ENCODE peak calls at places on chromosome 22, in ten cellular contexts. U is heart left ventricle, L is left ventricle myocardium inferior, R is neural progenitor cell, I is A549, P is AG04450, M is spleen, D is upper lobe of right lung, G is lung, O is BJ. Q is an unnamed sample.

GRCh38 chr22:28810839-28811491 is 10.6 kb upstream of the XBP1 start:
- DNase-seq in L (no peak), G (no peak), D (no peak), P (no peak), O (no peak), U (no peak), M (peak), I (no peak), R (no peak), Q (no peak)

GRCh38 chr22:49157529-49158339 is 669.9 kb downstream of the BRD1 start:
- DNase-seq in R (no peak), U (no peak), D (no peak), I (no peak), L (no peak), P (no peak), M (peak), G (no peak), O (no peak), Q (no peak)

GRCh38 chr22:49934144-49934890 is 15.9 kb downstream of the CRELD2 start:
- DNase-seq in I (no peak), O (no peak), M (peak), D (peak), G (peak), L (peak), R (no peak), P (no peak), U (peak), Q (peak)

GRCh38 chr22:49321477-49322055 is 506.1 kb downstream of the BRD1 start:
- DNase-seq in O (no peak), G (no peak), L (no peak), M (peak), P (no peak), U (no peak), D (peak), I (no peak), R (no peak), Q (no peak)

GRCh38 chr22:27880778-27881394 is 38.2 kb downstream of the PITPNB start:
- DNase-seq in G (peak), P (peak), I (peak), M (no peak), R (peak), O (peak), U (no peak), L (no peak), D (no peak), Q (peak)

GRCh38 chr22:44546686-44547310 is 48.8 kb upstream of the RTL6 start:
- DNase-seq in D (peak), M (no peak), O (no peak), I (no peak), U (no peak), G (no peak), L (no peak), R (no peak), P (no peak), Q (no peak)

GRCh38 chr22:30978304-30978962 is 9.4 kb downstream of the TUG1 start:
- DNase-seq in R (no peak), U (no peak), M (no peak), I (no peak), L (no peak), O (no peak), G (no peak), P (no peak), D (no peak), Q (no peak)

GRCh38 chr22:22359465-22359864 is 114.9 kb downstream of the VPREB1 start:
- DNase-seq in G (no peak), I (no peak), L (no peak), P (no peak), U (no peak), D (no peak), O (no peak), R (no peak), M (no peak), Q (no peak)

GRCh38 chr22:26762503-26763170 is 105.2 kb downstream of the MIAT start:
- DNase-seq in U (no peak), R (no peak), O (no peak), P (no peak), M (no peak), G (no peak), I (no peak), D (no peak), L (no peak), Q (no peak)

GRCh38 chr22:37224757-37225420 is 12.6 kb upstream of the SSTR3 start:
- DNase-seq in R (no peak), U (no peak), D (no peak), I (no peak), M (no peak), P (no peak), O (no peak), G (no peak), L (no peak), Q (no peak)

GRCh38 chr22:47512617-47513016 is 750.2 kb downstream of the TBC1D22A start:
- DNase-seq in U (no peak), G (no peak), R (no peak), L (no peak), M (no peak), D (no peak), O (no peak), I (no peak), P (no peak), Q (no peak)

GRCh38 chr22:45210174-45210573 is 30.5 kb downstream of the KIAA0930 start:
- DNase-seq in L (no peak), G (no peak), R (no peak), M (peak), D (no peak), I (no peak), O (no peak), U (no peak), P (no peak), Q (no peak)

GRCh38 chr22:30871391-30872281 is 96.9 kb downstream of the MORC2 start:
- DNase-seq in O (no peak), I (no peak), D (peak), L (no peak), P (no peak), U (no peak), M (peak), R (no peak), G (no peak), Q (no peak)

GRCh38 chr22:38783095-38783710 is 10.7 kb downstream of the DNAL4 start:
- DNase-seq in P (no peak), R (no peak), L (no peak), G (no peak), M (no peak), U (no peak), O (no peak), I (no peak), D (peak), Q (no peak)

GRCh38 chr22:45966320-45966891 is 10.6 kb downstream of the WNT7B start:
- DNase-seq in P (no peak), R (no peak), L (no peak), D (no peak), G (peak), M (no peak), O (no peak), I (no peak), U (no peak), Q (no peak)

GRCh38 chr22:17842386-17842785 is 68.1 kb upstream of the BID start:
- DNase-seq in L (no peak), G (no peak), P (no peak), M (peak), D (no peak), R (no peak), I (no peak), O (no peak), U (peak), Q (no peak)

GRCh38 chr22:20034143-20034542 is 13.2 kb downstream of the TANGO2 start:
- DNase-seq in L (no peak), D (no peak), I (no peak), R (no peak), O (no peak), U (no peak), G (no peak), M (no peak), P (no peak), Q (no peak)

GRCh38 chr22:19840955-19841640 is 13.6 kb downstream of the GNB1L start:
- DNase-seq in D (no peak), U (no peak), P (no peak), O (no peak), I (no peak), R (no peak), M (no peak), G (no peak), L (no peak), Q (no peak)

GRCh38 chr22:37115032-37115431 is 5.5 kb upstream of the TMPRSS6 start:
- DNase-seq in M (no peak), G (no peak), U (no peak), D (no peak), P (no peak), R (no peak), I (no peak), O (no peak), L (no peak), Q (no peak)

GRCh38 chr22:17085277-17086091 is 684 bp downstream of the IL17RA start:
- DNase-seq in I (no peak), P (no peak), L (peak), D (peak), M (no peak), G (no peak), U (peak), R (peak), O (no peak), Q (no peak)

GRCh38 chr22:31734512-31734911 is 15.4 kb downstream of the PRR14L start:
- DNase-seq in G (no peak), L (no peak), M (no peak), I (no peak), R (no peak), U (no peak), D (no peak), P (peak), O (peak), Q (peak)

GRCh38 chr22:28395520-28395919 is 284.1 kb downstream of the TTC28 start:
- DNase-seq in I (no peak), M (no peak), D (no peak), R (no peak), G (no peak), U (no peak), L (no peak), P (no peak), O (no peak), Q (no peak)

GRCh38 chr22:29478326-29479276 is 1.4 kb upstream of the NEFH start:
- DNase-seq in R (peak), U (no peak), D (no peak), L (no peak), M (no peak), P (no peak), O (no peak), I (peak), G (no peak), Q (no peak)

GRCh38 chr22:50059185-50059880 is 1.2 kb upstream of the TTLL8 start:
- DNase-seq in D (no peak), R (peak), L (no peak), U (no peak), P (no peak), G (no peak), I (peak), M (no peak), O (peak), Q (peak)

GRCh38 chr22:46082633-46083032 is 67.7 kb upstream of the PPARA start:
- DNase-seq in G (no peak), O (no peak), R (no peak), U (no peak), L (no peak), I (no peak), P (no peak), M (no peak), D (no peak), Q (no peak)

GRCh38 chr22:26568207-26568706 is 21.7 kb downstream of the TPST2 start:
- DNase-seq in G (no peak), P (no peak), M (no peak), O (no peak), L (no peak), R (peak), U (no peak), I (no peak), D (no peak), Q (no peak)

GRCh38 chr22:20242393-20243175 is 25.5 kb downstream of the RTN4R start:
- DNase-seq in O (no peak), G (no peak), L (no peak), M (no peak), I (no peak), D (no peak), P (no peak), R (no peak), U (no peak), Q (no peak)

GRCh38 chr22:37999640-38000272 is 15.4 kb upstream of the SOX10 start:
- DNase-seq in U (no peak), O (no peak), D (no peak), G (no peak), R (no peak), I (peak), P (no peak), M (no peak), L (no peak), Q (peak)

GRCh38 chr22:18905540-18906409 is at the start of gene DGCR6:
- DNase-seq in I (no peak), G (no peak), O (no peak), D (no peak), M (peak), L (no peak), R (no peak), P (no peak), U (peak), Q (no peak)

GRCh38 chr22:46180370-46181137 is 30.2 kb downstream of the PPARA start:
- DNase-seq in R (no peak), U (no peak), I (no peak), M (no peak), D (no peak), L (no peak), G (no peak), P (no peak), O (no peak), Q (peak)

GRCh38 chr22:39665661-39666431 is 95.3 kb downstream of the CACNA1I start:
- DNase-seq in I (no peak), O (no peak), U (no peak), L (no peak), D (no peak), R (no peak), M (no peak), P (no peak), G (no peak), Q (no peak)

GRCh38 chr22:28424427-28425080 is 255.1 kb downstream of the TTC28 start:
- DNase-seq in D (no peak), P (peak), I (no peak), G (no peak), O (no peak), R (no peak), M (no peak), L (no peak), U (no peak), Q (peak)

GRCh38 chr22:26648011-26648497 is 9.3 kb upstream of the MIAT start:
- DNase-seq in D (no peak), L (no peak), P (no peak), R (peak), I (no peak), O (no peak), G (no peak), U (no peak), M (peak), Q (no peak)

GRCh38 chr22:44248926-44249325 is 63.8 kb downstream of the SHISAL1 start:
- DNase-seq in U (no peak), R (no peak), G (no peak), D (no peak), P (no peak), I (no peak), O (no peak), M (no peak), L (no peak), Q (no peak)

GRCh38 chr22:29747832-29748231 is 19.0 kb downstream of the ZMAT5 start:
- DNase-seq in I (no peak), M (no peak), R (no peak), P (no peak), L (no peak), D (no peak), G (no peak), O (no peak), U (no peak), Q (no peak)

DNA sequence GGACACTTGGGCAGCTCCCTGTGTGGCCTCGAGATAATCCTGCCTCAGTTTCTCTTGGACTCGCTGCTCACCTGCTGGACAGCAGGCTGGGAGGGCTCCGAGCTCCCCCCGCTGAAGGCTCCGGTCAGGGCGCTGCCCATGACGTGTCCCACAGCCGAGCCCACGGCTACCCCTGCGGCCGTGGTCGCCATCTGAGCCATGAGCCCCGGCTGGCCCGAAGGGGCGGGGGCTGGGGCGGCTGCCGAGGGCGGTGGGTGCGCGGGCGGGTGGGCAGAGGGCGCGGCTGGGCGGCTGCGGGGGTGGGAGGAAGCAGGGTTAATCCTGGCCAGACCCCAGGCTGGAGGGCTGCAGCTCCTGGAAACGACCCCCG is 484 bp downstream of the CHCHD10 start:
- DNase-seq in G (no peak), P (no peak), I (no peak), R (peak), D (no peak), U (no peak), M (no peak), O (no peak), L (no peak), Q (no peak)
- H3K4me3 ChIP-seq in G (peak), P (peak), I (peak), R (peak), D (peak), U (peak), M (peak), O (peak), L (peak), Q (peak)

GRCh38 chr22:24772493-24773220 is 1.9 kb downstream of the PIWIL3 start:
- DNase-seq in D (no peak), P (no peak), R (peak), G (no peak), L (no peak), O (no peak), I (peak), M (no peak), U (no peak), Q (peak)
- TF ChIP-seq CTCF in D (peak), P (peak), R (peak), G (no peak), L (peak), O (peak), I (peak), M (no peak), U (peak), Q (peak)

GRCh38 chr22:42887523-42888507 is 30.7 kb upstream of the ARFGAP3 start:
- DNase-seq in L (no peak), U (no peak), M (no peak), I (no peak), G (peak), R (no peak), O (no peak), P (no peak), D (peak), Q (no peak)

GRCh38 chr22:42884616-42885375 is 27.7 kb upstream of the ARFGAP3 start:
- DNase-seq in I (no peak), D (no peak), R (no peak), P (no peak), U (no peak), M (no peak), L (no peak), O (no peak), G (no peak), Q (no peak)

GRCh38 chr22:42889290-42889689 is 32.2 kb upstream of the ARFGAP3 start:
- DNase-seq in U (no peak), G (no peak), O (no peak), M (no peak), D (no peak), L (no peak), R (no peak), I (no peak), P (no peak), Q (no peak)

GRCh38 chr22:42885446-42885845 is 28.4 kb upstream of the ARFGAP3 start:
- DNase-seq in D (no peak), L (no peak), U (no peak), I (no peak), R (no peak), G (no peak), P (no peak), M (no peak), O (no peak), Q (peak)

DNA sequence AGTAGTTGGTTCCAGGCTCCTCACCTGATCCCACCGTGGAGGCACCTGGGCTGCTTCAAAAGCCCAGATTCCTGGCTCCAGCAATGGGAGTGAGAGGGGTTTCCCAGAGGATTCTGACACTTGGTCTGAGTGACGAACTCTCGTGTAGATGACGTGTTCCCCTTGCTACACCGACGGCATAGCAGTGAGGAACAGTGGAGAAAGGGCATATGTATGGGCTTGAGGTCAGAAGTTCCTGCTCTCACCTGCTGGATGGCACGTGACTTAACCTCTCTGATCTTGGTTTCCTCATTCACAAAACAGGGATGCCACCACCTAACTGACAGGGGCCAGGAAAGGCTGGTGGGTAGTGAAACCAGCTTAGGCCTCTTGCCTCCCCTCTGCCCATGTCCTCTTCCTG is 30.0 kb upstream of the ARFGAP3 start:
- DNase-seq in D (no peak), G (no peak), O (no peak), P (no peak), I (no peak), R (no peak), M (no peak), L (no peak), U (no peak), Q (no peak)
- H3K4me3 ChIP-seq in D (no peak), G (no peak), O (no peak), P (no peak), I (no peak), R (no peak), M (no peak), L (no peak), U (no peak), Q (no peak)

GRCh38 chr22:32823024-32823730 is 21.7 kb downstream of the TIMP3 start:
- DNase-seq in O (no peak), R (peak), U (no peak), G (no peak), M (no peak), L (no peak), D (no peak), P (no peak), I (peak), Q (peak)
- TF ChIP-seq CTCF in O (peak), R (peak), U (peak), G (no peak), M (no peak), L (peak), D (peak), P (peak), I (peak), Q (peak)

DNA sequence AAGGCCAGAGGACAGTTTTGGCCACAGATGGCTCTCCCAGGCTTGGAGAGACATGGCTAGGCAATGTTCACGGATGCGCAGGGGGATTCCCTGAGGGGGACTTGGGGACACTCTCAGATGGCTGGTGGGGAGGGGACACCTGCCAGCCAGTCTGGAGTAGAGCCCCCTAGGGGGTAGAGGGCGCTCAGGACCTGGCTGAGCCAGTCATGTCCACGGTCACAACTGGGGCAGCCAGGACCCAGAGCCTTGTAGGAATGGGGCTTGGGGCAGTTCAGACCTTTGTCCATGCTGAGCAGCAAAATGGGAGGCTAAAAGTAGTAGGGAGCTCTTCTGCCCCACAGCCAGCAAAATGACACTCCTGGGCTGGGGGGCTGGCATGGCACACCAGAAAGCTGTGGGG is 1.7 kb downstream of the CSDC2 start:
- DNase-seq in R (no peak), G (no peak), M (no peak), D (no peak), L (no peak), P (no peak), U (no peak), O (no peak), I (no peak), Q (no peak)
- H3K4me3 ChIP-seq in R (no peak), G (no peak), M (no peak), D (no peak), L (peak), P (peak), U (peak), O (peak), I (no peak), Q (no peak)

GRCh38 chr22:41822289-41823057 is 10.4 kb upstream of the SREBF2 start:
- DNase-seq in L (no peak), D (no peak), G (no peak), U (no peak), O (no peak), I (peak), P (no peak), M (no peak), R (peak), Q (peak)
- TF ChIP-seq CTCF in L (peak), D (peak), G (peak), U (peak), O (peak), I (peak), P (peak), M (peak), R (peak), Q (peak)